ENCODE peak calls at places on chromosome 5, in seven cellular contexts. One of them, this sample, is unnamed.

GRCh38 chr5:168747987-168748777 is 169.0 kb upstream of the PANK3 start:
- DNase-seq in trophoblast cell: peak; percentile 81
- DNase-seq in mesendoderm: peak; percentile 87
- DNase-seq in IMR-90: no peak
- DNase-seq in mesenchymal stem cell: no peak
- DNase-seq in H1: peak; percentile 91
- DNase-seq in H9: peak; percentile 90
- DNase-seq in this sample: peak; percentile 66

GRCh38 chr5:154962494-154962893 is 21.6 kb downstream of the MRPL22 start:
- DNase-seq in H9: no peak
- DNase-seq in mesendoderm: no peak
- DNase-seq in H1: no peak
- DNase-seq in trophoblast cell: no peak
- DNase-seq in IMR-90: peak; percentile 47
- DNase-seq in mesenchymal stem cell: peak; percentile 19
- DNase-seq in this sample: no peak

GRCh38 chr5:56669534-56670483 is 145.5 kb upstream of the MAP3K1 start:
- DNase-seq in mesendoderm: no peak
- DNase-seq in mesenchymal stem cell: peak; percentile 43
- DNase-seq in H9: peak; percentile 79
- DNase-seq in IMR-90: peak; percentile 12
- DNase-seq in trophoblast cell: peak; percentile 45
- DNase-seq in H1: peak; percentile 47
- DNase-seq in this sample: no peak

GRCh38 chr5:56123531-56124243 is 109.4 kb downstream of the ANKRD55 start:
- DNase-seq in H9: peak; percentile 57
- DNase-seq in H1: peak; percentile 50
- DNase-seq in mesendoderm: peak; percentile 98
- DNase-seq in mesenchymal stem cell: peak; percentile 100
- DNase-seq in trophoblast cell: peak; percentile 85
- DNase-seq in IMR-90: peak; percentile 100
- DNase-seq in this sample: peak; percentile 57

GRCh38 chr5:59544573-59544972 is 349.0 kb downstream of the PDE4D start:
- DNase-seq in trophoblast cell: no peak
- DNase-seq in mesendoderm: no peak
- DNase-seq in IMR-90: no peak
- DNase-seq in H1: no peak
- DNase-seq in mesenchymal stem cell: no peak
- DNase-seq in H9: no peak
- DNase-seq in this sample: no peak

GRCh38 chr5:139668064-139668880 is 20.1 kb downstream of the CXXC5 start:
- DNase-seq in IMR-90: no peak
- DNase-seq in mesenchymal stem cell: peak; percentile 43
- DNase-seq in mesendoderm: no peak
- DNase-seq in H9: no peak
- DNase-seq in H1: no peak
- DNase-seq in trophoblast cell: peak; percentile 36
- DNase-seq in this sample: no peak

GRCh38 chr5:32030226-32030625 is 143.9 kb downstream of the GOLPH3 start:
- DNase-seq in H1: no peak
- DNase-seq in trophoblast cell: no peak
- DNase-seq in mesendoderm: no peak
- DNase-seq in H9: no peak
- DNase-seq in mesenchymal stem cell: no peak
- DNase-seq in IMR-90: no peak
- DNase-seq in this sample: no peak

GRCh38 chr5:148809781-148810524 is 16.5 kb upstream of the ADRB2 start:
- DNase-seq in mesendoderm: no peak
- DNase-seq in H9: no peak
- DNase-seq in mesenchymal stem cell: no peak
- DNase-seq in trophoblast cell: no peak
- DNase-seq in H1: no peak
- DNase-seq in IMR-90: no peak
- DNase-seq in this sample: no peak

GRCh38 chr5:128135286-128135685 is 51.7 kb downstream of the SLC12A2 start:
- DNase-seq in mesenchymal stem cell: no peak
- DNase-seq in trophoblast cell: no peak
- DNase-seq in mesendoderm: no peak
- DNase-seq in IMR-90: peak; percentile 30
- DNase-seq in H1: no peak
- DNase-seq in H9: no peak
- DNase-seq in this sample: no peak

GRCh38 chr5:65027149-65027548 is 258.4 kb downstream of the CWC27 start:
- DNase-seq in H1: no peak
- DNase-seq in mesenchymal stem cell: no peak
- DNase-seq in trophoblast cell: no peak
- DNase-seq in mesendoderm: no peak
- DNase-seq in H9: no peak
- DNase-seq in IMR-90: no peak
- DNase-seq in this sample: no peak

GRCh38 chr5:134510970-134511795 is 14.3 kb upstream of the JADE2 start:
- DNase-seq in H1: peak; percentile 58
- DNase-seq in trophoblast cell: peak; percentile 93
- DNase-seq in IMR-90: peak; percentile 69
- DNase-seq in mesendoderm: peak; percentile 99
- DNase-seq in mesenchymal stem cell: peak; percentile 43
- DNase-seq in H9: peak; percentile 93
- DNase-seq in this sample: no peak

GRCh38 chr5:102152906-102153787 is 142.9 kb downstream of the SLCO4C1 start:
- DNase-seq in H9: no peak
- DNase-seq in trophoblast cell: peak; percentile 70
- DNase-seq in mesenchymal stem cell: peak; percentile 54
- DNase-seq in mesendoderm: peak; percentile 66
- DNase-seq in H1: no peak
- DNase-seq in IMR-90: no peak
- DNase-seq in this sample: peak; percentile 24

GRCh38 chr5:139671096-139671841 is 23.1 kb downstream of the CXXC5 start:
- DNase-seq in IMR-90: no peak
- DNase-seq in H9: no peak
- DNase-seq in H1: no peak
- DNase-seq in mesenchymal stem cell: peak; percentile 47
- DNase-seq in mesendoderm: no peak
- DNase-seq in trophoblast cell: no peak
- DNase-seq in this sample: no peak

GRCh38 chr5:138489705-138490104 is 24.4 kb downstream of the EGR1 start:
- DNase-seq in trophoblast cell: no peak
- DNase-seq in mesenchymal stem cell: no peak
- DNase-seq in H9: no peak
- DNase-seq in H1: no peak
- DNase-seq in mesendoderm: no peak
- DNase-seq in IMR-90: no peak
- DNase-seq in this sample: no peak

GRCh38 chr5:157196045-157196444 is 15.4 kb downstream of the ITK start:
- DNase-seq in H1: no peak
- DNase-seq in mesendoderm: no peak
- DNase-seq in trophoblast cell: no peak
- DNase-seq in H9: no peak
- DNase-seq in mesenchymal stem cell: no peak
- DNase-seq in IMR-90: no peak
- DNase-seq in this sample: no peak

GRCh38 chr5:150069619-150070276 is 16.6 kb downstream of the CSF1R start:
- DNase-seq in IMR-90: no peak
- DNase-seq in trophoblast cell: no peak
- DNase-seq in H9: no peak
- DNase-seq in mesendoderm: no peak
- DNase-seq in mesenchymal stem cell: no peak
- DNase-seq in H1: no peak
- DNase-seq in this sample: no peak

GRCh38 chr5:80696450-80696849 is 41.7 kb upstream of the DHFR start:
- DNase-seq in trophoblast cell: no peak
- DNase-seq in IMR-90: no peak
- DNase-seq in mesendoderm: no peak
- DNase-seq in H1: no peak
- DNase-seq in mesenchymal stem cell: no peak
- DNase-seq in H9: no peak
- DNase-seq in this sample: no peak
- H2BK5ac ChIP-seq in trophoblast cell: no peak overlapping the region
- H2BK5ac ChIP-seq in IMR-90: no peak overlapping the region
- H2BK5ac ChIP-seq in mesendoderm: no peak overlapping the region
- H2BK5ac ChIP-seq in H1: no peak overlapping the region
- H2BK5ac ChIP-seq in mesenchymal stem cell: no peak overlapping the region
- H2BK5ac ChIP-seq in H9: no peak overlapping the region
- H2BK5ac ChIP-seq in this sample: no peak overlapping the region

DNA sequence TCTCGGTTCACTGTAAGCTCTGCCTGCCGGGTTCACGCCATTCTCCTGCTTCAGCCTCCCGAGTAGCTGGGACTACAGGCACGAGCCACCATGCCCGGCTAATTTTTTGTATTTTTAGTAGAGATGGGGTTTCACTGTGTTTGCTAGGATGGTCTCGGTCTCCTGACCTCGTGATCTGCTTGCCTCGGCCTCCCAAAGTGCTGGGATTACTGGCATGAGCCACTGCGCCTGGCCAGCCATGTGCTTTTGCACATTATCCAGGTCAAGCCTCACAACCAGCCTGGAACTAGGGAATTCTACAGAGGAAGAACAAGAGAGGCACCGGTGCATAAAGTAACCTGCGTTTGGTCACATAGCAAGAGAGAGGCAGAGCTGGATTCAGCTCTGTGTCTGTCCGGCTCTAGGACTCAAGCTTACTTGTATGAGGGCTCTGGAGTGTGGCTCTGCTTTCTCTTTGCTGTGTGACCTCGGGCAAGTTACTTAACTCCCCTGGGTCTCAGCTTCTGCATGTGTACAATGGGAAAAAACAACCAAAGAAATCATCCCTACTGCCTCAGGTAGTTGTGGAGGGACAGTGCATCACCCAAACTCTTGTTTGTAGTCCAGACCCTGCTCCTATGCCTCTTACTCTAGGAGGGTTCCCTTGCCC is 6.3 kb downstream of the FGF18 start:
- DNase-seq in H1: no peak
- DNase-seq in mesendoderm: no peak
- DNase-seq in IMR-90: no peak
- DNase-seq in H9: peak; percentile 16
- DNase-seq in trophoblast cell: no peak
- DNase-seq in mesenchymal stem cell: no peak
- DNase-seq in this sample: no peak
- H2BK5ac ChIP-seq in H1: no peak overlapping the region
- H2BK5ac ChIP-seq in mesendoderm: no peak overlapping the region
- H2BK5ac ChIP-seq in IMR-90: no peak overlapping the region
- H2BK5ac ChIP-seq in H9: no peak overlapping the region
- H2BK5ac ChIP-seq in trophoblast cell: no peak overlapping the region
- H2BK5ac ChIP-seq in mesenchymal stem cell: no peak overlapping the region
- H2BK5ac ChIP-seq in this sample: no peak overlapping the region

DNA sequence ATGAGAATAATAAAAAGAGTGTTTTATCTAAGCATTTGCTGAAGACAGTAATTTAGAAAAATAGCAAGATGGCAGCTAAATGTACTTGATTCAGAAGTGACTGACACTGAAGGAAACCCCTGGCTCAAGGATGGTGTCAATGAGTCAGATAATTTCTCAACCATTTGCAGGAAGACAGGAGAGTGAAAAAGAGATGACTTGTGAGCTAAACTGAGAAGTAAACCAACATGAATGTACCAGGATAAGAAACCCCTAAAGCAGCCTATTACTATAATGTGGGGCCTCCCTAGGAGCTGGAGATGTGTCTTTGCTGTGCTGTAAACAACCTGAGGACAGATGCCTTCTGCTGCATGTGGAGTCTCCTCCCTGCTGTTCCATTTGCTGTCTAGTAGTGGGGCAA is 246.4 kb downstream of the MAN2A1 start:
- DNase-seq in IMR-90: no peak
- DNase-seq in mesendoderm: no peak
- DNase-seq in H9: no peak
- DNase-seq in mesenchymal stem cell: peak; percentile 43
- DNase-seq in H1: no peak
- DNase-seq in trophoblast cell: peak; percentile 12
- DNase-seq in this sample: no peak
- H2BK5ac ChIP-seq in IMR-90: no peak overlapping the region
- H2BK5ac ChIP-seq in mesendoderm: no peak overlapping the region
- H2BK5ac ChIP-seq in H9: no peak overlapping the region
- H2BK5ac ChIP-seq in mesenchymal stem cell: no peak overlapping the region
- H2BK5ac ChIP-seq in H1: no peak overlapping the region
- H2BK5ac ChIP-seq in trophoblast cell: no peak overlapping the region
- H2BK5ac ChIP-seq in this sample: no peak overlapping the region

DNA sequence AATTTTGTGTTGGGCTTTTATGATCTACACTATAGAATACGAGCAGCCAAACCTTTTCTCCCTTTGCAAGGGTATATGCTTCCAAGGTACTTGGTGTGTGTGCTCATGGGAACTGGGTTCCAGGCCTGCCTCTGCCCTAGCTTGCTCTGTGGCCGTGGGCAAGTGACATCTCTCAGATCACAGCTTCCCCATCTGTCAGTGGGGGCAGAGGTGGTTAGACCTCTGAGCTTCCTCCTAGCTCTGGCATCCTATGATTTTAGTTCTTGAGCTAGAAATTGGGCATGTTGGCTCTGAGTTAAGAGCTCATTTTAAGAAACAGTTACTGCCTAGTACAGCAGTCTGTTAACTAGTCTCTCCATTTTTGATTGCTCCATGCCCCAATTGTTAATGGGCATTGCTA is 12.5 kb upstream of the CCNJL start:
- DNase-seq in mesenchymal stem cell: no peak
- DNase-seq in IMR-90: no peak
- DNase-seq in mesendoderm: no peak
- DNase-seq in trophoblast cell: no peak
- DNase-seq in H1: no peak
- DNase-seq in H9: no peak
- DNase-seq in this sample: no peak
- H2BK5ac ChIP-seq in mesenchymal stem cell: no peak overlapping the region
- H2BK5ac ChIP-seq in IMR-90: no peak overlapping the region
- H2BK5ac ChIP-seq in mesendoderm: no peak overlapping the region
- H2BK5ac ChIP-seq in trophoblast cell: no peak overlapping the region
- H2BK5ac ChIP-seq in H1: no peak overlapping the region
- H2BK5ac ChIP-seq in H9: no peak overlapping the region
- H2BK5ac ChIP-seq in this sample: no peak overlapping the region

DNA sequence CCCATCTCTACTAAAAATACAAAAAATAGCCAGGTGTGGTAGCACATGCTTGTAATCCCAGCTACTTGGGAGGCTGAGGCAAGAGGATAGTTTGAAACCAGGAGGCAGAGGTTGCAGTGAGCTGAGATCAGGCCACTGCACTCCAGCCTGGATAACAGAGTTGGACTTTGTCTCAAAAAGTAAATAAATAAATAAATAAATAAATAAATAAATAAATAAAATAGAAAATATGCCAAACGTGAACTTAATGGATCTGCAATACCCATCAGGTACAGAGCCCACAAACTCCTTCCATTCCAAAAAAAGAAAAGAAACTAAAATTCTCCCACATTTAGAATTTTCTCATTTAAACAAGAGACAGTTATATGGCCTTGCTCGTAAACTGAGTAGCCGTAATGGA is 702.7 kb downstream of the CDH18 start:
- DNase-seq in H1: no peak
- DNase-seq in mesendoderm: no peak
- DNase-seq in H9: no peak
- DNase-seq in trophoblast cell: no peak
- DNase-seq in IMR-90: no peak
- DNase-seq in mesenchymal stem cell: no peak
- DNase-seq in this sample: no peak
- H2BK5ac ChIP-seq in H1: no peak overlapping the region
- H2BK5ac ChIP-seq in mesendoderm: no peak overlapping the region
- H2BK5ac ChIP-seq in H9: no peak overlapping the region
- H2BK5ac ChIP-seq in trophoblast cell: no peak overlapping the region
- H2BK5ac ChIP-seq in IMR-90: no peak overlapping the region
- H2BK5ac ChIP-seq in mesenchymal stem cell: no peak overlapping the region
- H2BK5ac ChIP-seq in this sample: no peak overlapping the region

DNA sequence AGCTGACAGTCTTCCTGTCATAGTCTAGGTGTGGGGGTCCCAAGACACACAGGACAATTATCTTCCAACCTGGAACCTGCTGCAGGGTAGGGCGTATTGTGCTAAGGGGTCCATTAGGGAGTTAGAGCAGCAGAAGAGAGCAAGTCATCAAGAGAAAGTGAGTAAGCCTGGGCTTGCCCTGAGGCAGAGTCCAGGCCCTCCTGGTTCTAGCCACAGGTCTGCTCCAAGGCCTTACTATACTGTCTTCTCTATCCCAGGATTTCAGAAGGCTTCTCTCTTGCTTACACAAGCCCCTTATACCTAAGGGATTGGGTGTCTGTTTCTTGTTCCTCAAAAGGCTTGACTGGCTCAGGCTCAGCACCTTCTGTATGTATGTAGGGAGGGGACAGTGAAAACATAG is 7.7 kb downstream of the P4HA2 start:
- DNase-seq in trophoblast cell: peak; percentile 55
- DNase-seq in H9: no peak
- DNase-seq in IMR-90: no peak
- DNase-seq in H1: no peak
- DNase-seq in mesendoderm: no peak
- DNase-seq in mesenchymal stem cell: no peak
- DNase-seq in this sample: no peak
- H2BK5ac ChIP-seq in trophoblast cell: no peak overlapping the region
- H2BK5ac ChIP-seq in H9: no peak overlapping the region
- H2BK5ac ChIP-seq in IMR-90: no peak overlapping the region
- H2BK5ac ChIP-seq in H1: no peak overlapping the region
- H2BK5ac ChIP-seq in mesendoderm: no peak overlapping the region
- H2BK5ac ChIP-seq in mesenchymal stem cell: no peak overlapping the region
- H2BK5ac ChIP-seq in this sample: no peak overlapping the region

This sample was measured in neuronal stem cell.